ENCODE peak calls at places on chromosomes 5 and 9, in nine cellular contexts. F is A549, O is esophagus squamous epithelium, P is pancreas, M is uterus, D is AG09309, U is SK-N-SH, Q is fibroblast of pulmonary artery, I is AG10803. G is an unnamed sample.

GRCh38 chr5:14513266-14513665 is 68.3 kb upstream of the OTULINL start:
- DNase-seq in F (no peak), O (no peak), P (no peak), M (no peak), D (no peak), U (no peak), Q (no peak), I (no peak), G (no peak)

GRCh38 chr5:16937023-16937379 is 913 bp upstream of the MYO10 start:
- DNase-seq in F (no peak), O (no peak), P (peak), M (no peak), D (no peak), U (no peak), Q (no peak), I (no peak), G (no peak)

GRCh38 chr5:79561525-79561893 is 47.6 kb upstream of the HOMER1 start:
- DNase-seq in F (no peak), O (no peak), P (no peak), M (no peak), D (no peak), U (no peak), Q (no peak), I (no peak), G (no peak)

GRCh38 chr5:141915881-141916336 is 7.8 kb upstream of the DELE1 start:
- DNase-seq in F (no peak), O (no peak), P (no peak), M (no peak), D (no peak), U (no peak), Q (no peak), I (no peak), G (peak)

GRCh38 chr9:120900821-120901220 is 23.8 kb upstream of the PHF19 start:
- DNase-seq in F (no peak), O (no peak), P (no peak), M (no peak), D (no peak), U (no peak), Q (no peak), I (no peak), G (no peak)

GRCh38 chr5:94893404-94894145 is 275.1 kb downstream of the SLF1 start:
- DNase-seq in F (no peak), O (no peak), P (no peak), M (no peak), D (no peak), U (peak), Q (peak), I (peak), G (no peak)

GRCh38 chr9:111945216-111945615 is 48.6 kb downstream of the UGCG start:
- DNase-seq in F (no peak), O (no peak), P (no peak), M (no peak), D (peak), U (no peak), Q (peak), I (peak), G (no peak)

GRCh38 chr5:68057186-68057585 is 158.4 kb upstream of the PIK3R1 start:
- DNase-seq in F (no peak), O (no peak), P (no peak), M (no peak), D (no peak), U (no peak), Q (no peak), I (no peak), G (no peak)

GRCh38 chr9:80146466-80146865 is 574.7 kb downstream of the TLE4 start:
- DNase-seq in F (no peak), O (no peak), P (no peak), M (no peak), D (no peak), U (no peak), Q (no peak), I (peak), G (no peak)

GRCh38 chr5:3891118-3891517 is 295.5 kb downstream of the IRX1 start:
- DNase-seq in F (no peak), O (no peak), P (no peak), M (no peak), D (no peak), U (no peak), Q (no peak), I (no peak), G (no peak)

GRCh38 chr5:151612689-151613427 is 21.7 kb upstream of the FAT2 start:
- DNase-seq in F (peak), O (no peak), P (no peak), M (no peak), D (no peak), U (no peak), Q (no peak), I (no peak), G (no peak)

GRCh38 chr5:139037732-139038131 is 160.4 kb downstream of the SIL1 start:
- DNase-seq in F (no peak), O (no peak), P (no peak), M (no peak), D (no peak), U (no peak), Q (no peak), I (no peak), G (no peak)

GRCh38 chr9:28435456-28435855 is 862.2 kb upstream of the C9orf72 start:
- DNase-seq in F (no peak), O (no peak), P (no peak), M (no peak), D (no peak), U (no peak), Q (no peak), I (no peak), G (no peak)

GRCh38 chr9:119026120-119026519 is 343.1 kb downstream of the BRINP1 start:
- DNase-seq in F (no peak), O (no peak), P (no peak), M (no peak), D (no peak), U (peak), Q (no peak), I (peak), G (peak)

GRCh38 chr9:126327016-126327749 is 554 bp downstream of the MVB12B start:
- DNase-seq in F (peak), O (no peak), P (peak), M (no peak), D (no peak), U (peak), Q (no peak), I (no peak), G (no peak)

GRCh38 chr5:175321927-175322532 is 122.0 kb downstream of the DRD1 start:
- DNase-seq in F (peak), O (no peak), P (no peak), M (no peak), D (no peak), U (no peak), Q (peak), I (no peak), G (no peak)

GRCh38 chr5:162209005-162209605 is 141.5 kb downstream of the GABRG2 start:
- DNase-seq in F (no peak), O (no peak), P (no peak), M (no peak), D (no peak), U (peak), Q (no peak), I (no peak), G (no peak)

GRCh38 chr9:96854877-96855273 is 561 bp upstream of the ZNF782 start:
- DNase-seq in F (no peak), O (no peak), P (no peak), M (no peak), D (no peak), U (no peak), Q (no peak), I (no peak), G (no peak)

GRCh38 chr5:139839918-139840317 is 44.3 kb downstream of the PSD2 start:
- DNase-seq in F (no peak), O (no peak), P (no peak), M (no peak), D (no peak), U (no peak), Q (no peak), I (no peak), G (no peak)

GRCh38 chr9:122897969-122898368 is 7.2 kb downstream of the RC3H2 start:
- DNase-seq in F (no peak), O (no peak), P (no peak), M (no peak), D (no peak), U (no peak), Q (no peak), I (peak), G (no peak)

GRCh38 chr9:16329699-16330113 is 540.8 kb downstream of the BNC2 start:
- DNase-seq in F (no peak), O (no peak), P (no peak), M (no peak), D (no peak), U (no peak), Q (peak), I (peak), G (peak)

GRCh38 chr5:53114988-53115387 is 5.4 kb upstream of the MOCS2 start:
- DNase-seq in F (no peak), O (no peak), P (no peak), M (no peak), D (no peak), U (no peak), Q (peak), I (no peak), G (no peak)

GRCh38 chr9:100322954-100323536 is 29.7 kb downstream of the TEX10 start:
- DNase-seq in F (peak), O (no peak), P (no peak), M (peak), D (peak), U (peak), Q (peak), I (peak), G (no peak)

GRCh38 chr9:100324594-100325200 is 28.0 kb downstream of the TEX10 start:
- DNase-seq in F (peak), O (no peak), P (no peak), M (no peak), D (peak), U (peak), Q (peak), I (peak), G (no peak)
- TF ChIP-seq CTCF in F (peak), O (peak), P (no peak), M (peak), D (peak), U (peak), Q (peak), I (peak), G (peak)

GRCh38 chr5:37723147-37723961 is 116.5 kb downstream of the GDNF start:
- DNase-seq in F (peak), O (no peak), P (no peak), M (no peak), D (no peak), U (no peak), Q (no peak), I (peak), G (no peak)
- TF ChIP-seq CTCF in F (peak), O (no peak), P (no peak), M (no peak), D (peak), U (peak), Q (peak), I (peak), G (peak)

DNA sequence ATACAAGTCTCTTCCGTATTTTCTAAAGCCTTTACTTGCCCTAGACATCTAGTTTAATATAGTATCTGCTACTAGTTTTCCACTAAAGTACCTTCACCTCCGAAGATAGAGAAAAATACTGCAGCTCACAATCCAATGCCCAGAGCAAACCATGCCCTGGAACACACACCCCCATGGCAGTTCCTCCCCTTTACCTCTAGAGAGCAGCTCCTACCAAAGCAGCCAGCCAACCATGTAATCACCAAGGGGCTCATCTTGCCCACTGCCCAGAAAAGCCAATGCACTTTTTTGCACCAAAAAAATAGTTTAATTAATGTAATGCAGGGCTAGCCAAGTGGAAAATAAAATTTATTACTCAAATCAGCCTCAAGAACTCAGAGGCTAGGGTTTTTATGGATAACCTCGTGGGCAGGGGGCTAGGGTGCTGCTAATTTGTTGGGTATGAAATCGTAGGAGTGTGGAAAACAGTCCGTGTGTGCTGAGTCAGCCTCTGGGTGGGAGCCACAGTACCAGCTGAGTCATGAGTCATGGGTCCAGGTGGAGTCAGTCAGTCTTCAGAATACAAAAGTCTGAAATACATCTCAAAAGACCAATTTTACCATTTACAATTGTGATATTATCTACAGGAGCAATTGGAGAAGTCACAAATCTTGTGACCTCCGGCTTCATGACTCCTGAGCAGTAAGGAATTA is 120.1 kb upstream of the ACO1 start:
- DNase-seq in F (no peak), O (no peak), P (no peak), M (peak), D (no peak), U (peak), Q (peak), I (no peak), G (no peak)
- TF ChIP-seq CTCF in F (no peak), O (no peak), P (no peak), M (no peak), D (no peak), U (no peak), Q (no peak), I (no peak), G (no peak)

DNA sequence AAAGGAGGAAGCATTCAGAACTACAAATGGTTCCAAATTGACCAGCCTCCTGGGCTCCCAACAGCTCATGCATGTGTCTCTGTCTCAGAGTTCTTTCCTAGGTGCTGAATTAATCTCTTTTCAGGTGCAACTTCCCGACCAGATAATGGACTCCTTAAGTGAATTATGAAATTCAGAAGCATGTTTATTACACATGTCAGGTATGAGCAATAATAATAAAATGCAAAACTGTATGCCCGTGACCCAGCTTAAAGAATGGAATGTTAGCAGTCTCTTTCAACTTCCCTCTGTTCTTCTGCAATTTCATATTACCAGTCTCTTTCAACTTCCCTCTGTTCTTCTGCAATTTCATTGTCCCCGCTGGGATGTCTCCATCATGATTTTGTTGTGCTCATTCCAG is 60.4 kb downstream of the FBXL7 start:
- DNase-seq in F (no peak), O (no peak), P (no peak), M (no peak), D (no peak), U (no peak), Q (no peak), I (peak), G (no peak)
- TF ChIP-seq CTCF in F (no peak), O (no peak), P (no peak), M (no peak), D (no peak), U (no peak), Q (no peak), I (no peak), G (no peak)